ENCODE peak calls at places on chromosomes 6 and 20, in ten cellular contexts. T is H1; C is astrocyte of the hippocampus; H is amniotic stem cell; R is kidney; Y is testis; X is hypothalamus; L is HCT116; I is activated naive CD4-positive, alpha-beta T cell treated with Interleukin-2 at 50 U/mL for 16 hours; G is pancreas. N is an unnamed sample.

GRCh38 chr20:44448753-44449546 is 26.7 kb upstream of the TTPAL start:
- DNase-seq in T (peak; percentile 29), C (no peak), H (no peak), R (no peak), Y (peak; percentile 33), X (no peak), L (peak; percentile 16), I (no peak), G (no peak), N (no peak)

GRCh38 chr6:136077834-136078576 is 172.1 kb downstream of the MTFR2 start:
- DNase-seq in T (no peak), C (peak; percentile 92), H (peak; percentile 87), R (no peak), Y (no peak), X (no peak), L (no peak), I (no peak), G (no peak), N (no peak)

GRCh38 chr20:47544240-47544639 is 42.6 kb downstream of the NCOA3 start:
- DNase-seq in T (no peak), C (peak; percentile 85), H (no peak), R (no peak), Y (no peak), X (no peak), L (no peak), I (no peak), G (no peak), N (no peak)

GRCh38 chr6:139973602-139974373 is 599.3 kb upstream of the CITED2 start:
- DNase-seq in T (no peak), C (peak; percentile 37), H (no peak), R (no peak), Y (no peak), X (no peak), L (no peak), I (no peak), G (no peak), N (no peak)

GRCh38 chr6:141700836-141701235 is 431.9 kb upstream of the GJE1 start:
- DNase-seq in T (no peak), C (peak; percentile 22), H (no peak), R (no peak), Y (no peak), X (no peak), L (no peak), I (no peak), G (no peak), N (no peak)

GRCh38 chr6:19549109-19549508 is 288.1 kb upstream of the ID4 start:
- DNase-seq in T (no peak), C (no peak), H (no peak), R (no peak), Y (no peak), X (no peak), L (no peak), I (no peak), G (no peak), N (no peak)

GRCh38 chr20:43723194-43723593 is 3.6 kb downstream of the GTSF1L start:
- DNase-seq in T (no peak), C (no peak), H (no peak), R (no peak), Y (no peak), X (no peak), L (no peak), I (no peak), G (no peak), N (no peak)

GRCh38 chr6:146545608-146546007 is 2.0 kb downstream of the RAB32 start:
- DNase-seq in T (no peak), C (peak; percentile 77), H (no peak), R (no peak), Y (no peak), X (no peak), L (no peak), I (no peak), G (no peak), N (no peak)

GRCh38 chr20:44017905-44018683 is 103.4 kb downstream of the TOX2 start:
- DNase-seq in T (no peak), C (peak; percentile 92), H (peak; percentile 57), R (peak; percentile 82), Y (peak; percentile 38), X (no peak), L (peak; percentile 85), I (no peak), G (peak; percentile 59), N (no peak)

GRCh38 chr20:36865076-36865860 is 10.7 kb upstream of the TLDC2 start:
- DNase-seq in T (no peak), C (no peak), H (no peak), R (no peak), Y (no peak), X (no peak), L (no peak), I (no peak), G (no peak), N (no peak)

GRCh38 chr6:16059496-16059895 is 69.4 kb upstream of the MYLIP start:
- DNase-seq in T (peak; percentile 39), C (no peak), H (no peak), R (no peak), Y (no peak), X (no peak), L (no peak), I (no peak), G (no peak), N (no peak)

N was measured in posterior cingulate gyrus.